ENCODE peak calls at places on chromosome 22, in five cellular contexts. D is activated T-helper 9 cell treated with anti-CD3 and anti-CD28 coated beads, Interleukin-2, amount 50 U/mL, for 16 hours; P is choroid plexus epithelial cell; T is HEK293T; N is EH. O is an unnamed sample.

GRCh38 chr22:29870574-29870973 is 12.4 kb upstream of the MTMR3 start:
- DNase-seq in P (peak; percentile 18), N (peak; percentile 32), D (no peak), T (no peak), O (no peak)

GRCh38 chr22:35301370-35301874 is 1.7 kb downstream of the TOM1 start:
- DNase-seq in T (no peak), D (no peak), N (peak; percentile 54), P (peak; percentile 99), O (peak; percentile 50)

GRCh38 chr22:28793976-28794584 is 6.3 kb downstream of the XBP1 start:
- DNase-seq in D (no peak), P (no peak), N (no peak), T (no peak), O (no peak)

GRCh38 chr22:43844560-43845545 is 17.5 kb downstream of the SULT4A1 start:
- DNase-seq in D (no peak), N (no peak), T (no peak), P (no peak), O (no peak)

GRCh38 chr22:23119492-23120414 is 22.0 kb downstream of the RSPH14 start:
- DNase-seq in P (no peak), N (no peak), D (peak; percentile 37), T (no peak), O (no peak)

GRCh38 chr22:21699643-21700042 is 33.8 kb downstream of the PPIL2 start:
- DNase-seq in T (no peak), N (no peak), P (no peak), D (no peak), O (no peak)

GRCh38 chr22:44451016-44451415 is 47.0 kb downstream of the RTL6 start:
- DNase-seq in D (no peak), P (no peak), N (no peak), T (no peak), O (no peak)

GRCh38 chr22:22201185-22201924 is 43.2 kb upstream of the VPREB1 start:
- DNase-seq in D (peak; percentile 23), N (peak; percentile 33), T (peak; percentile 71), P (peak; percentile 71), O (no peak)

GRCh38 chr22:19463491-19464469 is 15.2 kb downstream of the UFD1 start:
- DNase-seq in P (peak; percentile 58), D (no peak), N (peak; percentile 92), T (no peak), O (peak; percentile 77)

GRCh38 chr22:28929197-28929596 is 45.8 kb downstream of the ZNRF3 start:
- DNase-seq in T (no peak), D (no peak), N (no peak), P (no peak), O (no peak)

GRCh38 chr22:49571326-49571725 is 256.3 kb downstream of the BRD1 start:
- DNase-seq in N (no peak), P (no peak), T (no peak), D (no peak), O (no peak)

GRCh38 chr22:48157676-48158075 is 1395.2 kb downstream of the TBC1D22A start:
- DNase-seq in T (no peak), N (no peak), P (no peak), D (no peak), O (no peak)

GRCh38 chr22:36731916-36732315 is 28.4 kb upstream of the CACNG2 start:
- DNase-seq in D (no peak), P (no peak), T (no peak), N (no peak), O (no peak)

GRCh38 chr22:43862074-43862881 is at the start of gene SULT4A1:
- DNase-seq in N (no peak), D (no peak), T (peak; percentile 90), P (peak; percentile 37), O (no peak)

GRCh38 chr22:31102441-31103081 is 4.8 kb downstream of the SELENOM start:
- DNase-seq in P (peak; percentile 96), N (peak; percentile 98), D (no peak), T (no peak), O (peak; percentile 90)

GRCh38 chr22:43110444-43110926 is at the start of gene BIK:
- DNase-seq in T (peak; percentile 67), N (peak; percentile 34), P (no peak), D (peak; percentile 16), O (peak; percentile 32)

GRCh38 chr22:45961679-45962430 is 15.1 kb downstream of the WNT7B start:
- DNase-seq in N (no peak), T (no peak), D (no peak), P (no peak), O (no peak)

GRCh38 chr22:45842141-45842831 is 134.7 kb downstream of the WNT7B start:
- DNase-seq in D (no peak), N (peak; percentile 77), T (no peak), P (peak; percentile 72), O (no peak)

GRCh38 chr22:21802673-21803072 is 64.8 kb downstream of the MAPK1 start:
- DNase-seq in D (no peak), N (no peak), T (no peak), P (no peak), O (no peak)

GRCh38 chr22:44793506-44794225 is 41.3 kb downstream of the ARHGAP8 start:
- DNase-seq in N (no peak), T (no peak), D (no peak), P (no peak), O (no peak)

GRCh38 chr22:42313204-42313603 is 42.8 kb upstream of the TCF20 start:
- DNase-seq in D (no peak), T (no peak), P (no peak), N (no peak), O (no peak)

GRCh38 chr22:41036924-41037323 is 55.5 kb upstream of the EP300 start:
- DNase-seq in T (no peak), D (no peak), P (no peak), N (no peak), O (no peak)

GRCh38 chr22:37235897-37236607 is 8.0 kb downstream of the RAC2 start:
- DNase-seq in T (no peak), D (no peak), N (no peak), P (no peak), O (no peak)

GRCh38 chr22:29195118-29195963 is 10.4 kb upstream of the EMID1 start:
- DNase-seq in P (no peak), T (peak; percentile 8), D (no peak), N (no peak), O (no peak)

GRCh38 chr22:39384750-39385480 is 14.7 kb upstream of the TAB1 start:
- DNase-seq in N (peak; percentile 41), P (peak; percentile 50), T (peak; percentile 48), D (no peak), O (no peak)

GRCh38 chr22:37726240-37726887 is 29.5 kb downstream of the TRIOBP start:
- DNase-seq in T (no peak), P (peak; percentile 62), D (no peak), N (peak; percentile 36), O (no peak)

O was measured in heart left ventricle.